ENCODE peak calls at places on chromosomes 6 and 20, in five cellular contexts. A is breast epithelium, S is pancreas, P is adipocyte, N is heart left ventricle. O is an unnamed sample.

GRCh38 chr20:43666376-43667328 is at the start of gene MYBL2:
- DNase-seq in A (no peak), S (peak; percentile 42), P (peak; percentile 77), N (no peak), O (peak; percentile 66)

GRCh38 chr6:37877373-37878149 is 58.0 kb downstream of the ZFAND3 start:
- DNase-seq in A (no peak), S (no peak), P (no peak), N (no peak), O (no peak)

GRCh38 chr6:76742919-76743318 is 670.5 kb upstream of the IMPG1 start:
- DNase-seq in A (no peak), S (no peak), P (no peak), N (no peak), O (no peak)

GRCh38 chr6:111625511-111626331 is 20.0 kb upstream of the TRAF3IP2 start:
- DNase-seq in A (no peak), S (peak; percentile 62), P (peak; percentile 63), N (peak; percentile 55), O (no peak)

GRCh38 chr20:56504373-56505005 is 20.1 kb upstream of the FAM209A start:
- DNase-seq in A (no peak), S (no peak), P (peak; percentile 26), N (no peak), O (no peak)

GRCh38 chr6:107419747-107420146 is 39.6 kb downstream of the PDSS2 start:
- DNase-seq in A (no peak), S (no peak), P (no peak), N (no peak), O (no peak)

GRCh38 chr6:36888654-36889481 is 3.1 kb downstream of the C6orf89 start:
- DNase-seq in A (no peak), S (no peak), P (no peak), N (no peak), O (no peak)

GRCh38 chr6:121951918-121952379 is 447.5 kb upstream of the HSF2 start:
- DNase-seq in A (no peak), S (no peak), P (peak; percentile 70), N (no peak), O (no peak)

GRCh38 chr20:59032713-59033059 is 551 bp upstream of the ATP5F1E start:
- DNase-seq in A (no peak), S (no peak), P (peak; percentile 76), N (no peak), O (no peak)

GRCh38 chr6:26388014-26388413 is 5.1 kb downstream of the BTN2A2 start:
- DNase-seq in A (no peak), S (no peak), P (no peak), N (no peak), O (no peak)

GRCh38 chr6:128370072-128370471 is 150.3 kb downstream of the PTPRK start:
- DNase-seq in A (no peak), S (no peak), P (peak; percentile 69), N (no peak), O (no peak)

GRCh38 chr6:149372062-149372461 is 28.0 kb upstream of the SUMO4 start:
- DNase-seq in A (no peak), S (no peak), P (no peak), N (no peak), O (no peak)

GRCh38 chr6:44569131-44569530 is 181.6 kb downstream of the CDC5L start:
- DNase-seq in A (no peak), S (no peak), P (no peak), N (no peak), O (no peak)

GRCh38 chr20:23667666-23668065 is 21.2 kb downstream of the CST4 start:
- DNase-seq in A (no peak), S (no peak), P (no peak), N (no peak), O (no peak)

DNA sequence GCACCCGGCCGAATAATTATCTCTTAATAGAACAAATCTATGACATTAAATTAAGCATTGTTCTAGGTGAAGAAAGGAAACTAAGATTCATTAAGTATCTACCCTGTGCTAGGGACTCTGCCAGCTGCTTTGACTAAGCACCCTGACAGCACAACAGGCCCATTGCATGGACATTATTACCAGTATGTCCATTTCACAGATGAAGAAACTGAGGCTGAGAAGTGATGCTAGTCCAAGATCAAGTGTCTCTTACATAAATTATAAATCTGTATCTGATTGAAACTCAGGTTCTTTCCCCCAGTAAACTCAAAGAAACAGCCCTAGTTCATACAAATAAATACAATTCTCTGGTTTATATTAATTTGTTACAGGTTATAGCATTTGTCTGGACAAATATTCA is 31.3 kb downstream of the SLC22A23 start:
- DNase-seq in A (no peak), S (no peak), P (no peak), N (no peak), O (no peak)
- H3K4me1 ChIP-seq in A (no peaks in the 10 kb centered on the region), S (peaks cover 15% of the 10 kb centered on the region), P (peaks cover 34% of the 10 kb centered on the region), N (no peaks in the 10 kb centered on the region), O (no peaks in the 10 kb centered on the region)

DNA sequence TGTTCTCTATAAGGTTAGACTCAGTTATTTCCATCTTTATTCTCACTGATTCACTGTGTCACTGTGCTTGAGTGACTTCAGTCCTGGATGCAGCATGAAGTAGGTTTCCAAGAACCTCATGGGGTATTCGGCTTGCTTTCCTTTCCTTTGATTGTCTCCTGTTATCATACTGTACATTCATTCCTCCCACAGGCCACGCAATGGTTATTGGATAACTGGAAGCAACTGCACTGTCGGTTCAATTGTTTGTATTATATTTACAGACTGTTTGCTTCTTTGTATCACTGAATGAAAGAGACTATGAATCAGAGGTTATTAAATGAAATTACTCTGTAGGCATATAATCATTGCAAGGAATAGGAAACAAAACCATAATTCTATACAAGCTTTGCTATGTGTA is 129.4 kb downstream of the MAP7 start:
- DNase-seq in A (no peak), S (no peak), P (no peak), N (no peak), O (no peak)
- H3K4me3 ChIP-seq in A (no peak overlapping the region), S (no peak overlapping the region), P (no peak overlapping the region), N (no peak overlapping the region), O (no peak overlapping the region)

GRCh38 chr6:137651591-137652335 is 157.6 kb upstream of the OLIG3 start:
- DNase-seq in A (no peak), S (no peak), P (no peak), N (no peak), O (no peak)
- H3K9me3 ChIP-seq in A (peaks cover 31% of the 10 kb centered on the region), S (no peaks in the 10 kb centered on the region), P (peaks cover 36% of the 10 kb centered on the region), N (peaks cover 40% of the 10 kb centered on the region), O (no peaks in the 10 kb centered on the region)

DNA sequence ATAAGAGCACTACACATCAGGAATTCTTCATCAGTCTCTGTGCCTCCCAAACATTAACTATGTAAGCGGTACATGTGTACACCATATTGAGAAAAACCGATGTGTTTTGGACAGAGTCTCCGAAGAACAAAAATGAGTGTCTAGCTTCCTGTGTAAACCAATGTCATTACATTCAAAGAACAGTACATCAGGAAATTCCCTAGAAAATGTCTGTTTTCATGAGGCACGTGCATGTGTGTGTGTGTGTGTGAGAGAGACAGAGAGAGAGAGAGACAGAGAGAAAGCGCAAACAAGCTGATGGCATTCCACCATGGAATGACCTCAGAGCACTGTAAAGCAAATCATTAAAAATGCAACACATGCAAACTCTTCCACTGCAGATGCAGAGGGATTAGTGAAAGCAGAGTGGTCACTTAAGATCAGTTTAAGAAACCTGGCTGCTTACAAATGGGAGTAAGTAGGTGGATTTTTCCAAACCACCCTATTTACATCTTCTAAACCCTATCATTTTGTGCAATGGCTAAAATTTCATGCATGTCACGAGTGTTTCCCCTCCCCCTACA is 133.9 kb downstream of the HIVEP2 start:
- DNase-seq in A (no peak), S (no peak), P (peak; percentile 28), N (no peak), O (no peak)
- H3K4me1 ChIP-seq in A (no peaks in the 10 kb centered on the region), S (no peaks in the 10 kb centered on the region), P (peaks cover 6% of the 10 kb centered on the region), N (no peaks in the 10 kb centered on the region), O (peaks cover 32% of the 10 kb centered on the region)

GRCh38 chr6:50849781-50850180 is 31.1 kb downstream of the TFAP2B start:
- DNase-seq in A (no peak), S (no peak), P (no peak), N (no peak), O (no peak)
- H3K4me3 ChIP-seq in A (peak overlapping the region; percentile 20), S (no peak overlapping the region), P (peak overlapping the region; percentile 33), N (no peak overlapping the region), O (no peak overlapping the region)